ENCODE peak calls at places on chromosomes 4 and X, in nine cellular contexts. X is KBM-7; W is BJ; Q is stimulated activated CD4-positive, alpha-beta T cell treated with anti-CD3 and anti-CD28 coated beads, Interleukin-12 subunit alpha, Interleukin-12 subunit beta, amount 100 ng/mL, for 4 hours; T is RKO; H is prostate gland; U is ovary; N is HEK293T; B is NCI-H748 treated with DMSO at 0.1 percent for 48 hours. R is an unnamed sample.

GRCh38 chr4:1300466-1301455 is 11.1 kb downstream of the MAEA start:
- DNase-seq in B (no peak), X (no peak), U (no peak), N (no peak), W (no peak), T (no peak), H (no peak), Q (no peak), R (peak)

GRCh38 chrX:16589211-16589610 is 60.7 kb upstream of the S100G start:
- DNase-seq in W (no peak), U (no peak), H (no peak), N (no peak), B (no peak), X (no peak), T (peak), Q (no peak), R (no peak)

GRCh38 chr4:120857312-120857711 is 65.2 kb downstream of the PRDM5 start:
- DNase-seq in T (no peak), U (no peak), Q (no peak), H (no peak), X (no peak), N (no peak), B (no peak), W (no peak), R (no peak)

GRCh38 chrX:11412715-11413623 is 119.8 kb downstream of the AMELX start:
- DNase-seq in W (no peak), X (no peak), U (no peak), T (no peak), N (no peak), B (no peak), H (no peak), Q (no peak), R (no peak)

GRCh38 chr4:65661469-65661868 is 8.8 kb downstream of the EPHA5 start:
- DNase-seq in N (no peak), H (peak), X (no peak), Q (no peak), B (no peak), W (no peak), T (no peak), U (no peak), R (no peak)

GRCh38 chrX:46125139-46125538 is 420.1 kb downstream of the ZNF674 start:
- DNase-seq in U (no peak), X (peak), H (no peak), T (no peak), N (no peak), Q (no peak), W (no peak), B (no peak), R (no peak)

GRCh38 chr4:51843309-51844156 is 580 bp downstream of the DCUN1D4 start:
- DNase-seq in W (no peak), Q (peak), U (peak), T (peak), B (no peak), N (no peak), H (peak), X (peak), R (no peak)

GRCh38 chrX:119647552-119648420 is 41.6 kb upstream of the NKRF start:
- DNase-seq in B (no peak), X (no peak), N (no peak), H (no peak), Q (peak), U (no peak), W (no peak), T (no peak), R (no peak)

GRCh38 chr4:86367577-86367976 is 7.7 kb upstream of the MAPK10 start:
- DNase-seq in T (no peak), N (no peak), X (no peak), Q (no peak), W (no peak), H (no peak), B (no peak), U (no peak), R (no peak)

GRCh38 chr4:54542119-54542438 is 115.7 kb upstream of the KIT start:
- DNase-seq in N (no peak), W (no peak), U (no peak), T (no peak), B (no peak), X (no peak), H (no peak), Q (no peak), R (no peak)

GRCh38 chr4:124708517-124709300 is 3.8 kb downstream of the ANKRD50 start:
- DNase-seq in T (peak), B (no peak), X (peak), U (no peak), W (no peak), H (no peak), Q (no peak), N (no peak), R (no peak)

GRCh38 chr4:53959373-53959772 is 105.0 kb downstream of the CHIC2 start:
- DNase-seq in T (no peak), Q (no peak), U (no peak), H (no peak), B (no peak), X (no peak), W (no peak), N (no peak), R (no peak)

GRCh38 chrX:67612231-67612630 is 68.4 kb downstream of the AR start:
- DNase-seq in H (no peak), T (no peak), U (no peak), W (no peak), N (no peak), X (no peak), Q (no peak), B (no peak), R (no peak)

GRCh38 chr4:94500696-94501095 is 49.0 kb downstream of the PDLIM5 start:
- DNase-seq in N (no peak), Q (no peak), W (no peak), U (no peak), B (no peak), X (no peak), H (no peak), T (no peak), R (no peak)

GRCh38 chr4:26021417-26022345 is 107.7 kb downstream of the SMIM20 start:
- DNase-seq in H (no peak), X (no peak), T (no peak), U (no peak), B (no peak), W (no peak), Q (no peak), N (no peak), R (no peak)

GRCh38 chr4:1557221-1557597 is 126.9 kb downstream of the FAM53A start:
- DNase-seq in B (no peak), X (no peak), Q (no peak), T (no peak), N (no peak), W (no peak), H (no peak), U (no peak), R (no peak)

GRCh38 chr4:183431614-183432013 is 12.8 kb upstream of the CDKN2AIP start:
- DNase-seq in U (no peak), H (no peak), X (no peak), B (no peak), T (no peak), W (no peak), Q (no peak), N (no peak), R (no peak)

GRCh38 chr4:56976878-56977320 is 507 bp downstream of the NOA1 start:
- DNase-seq in H (peak), U (peak), Q (peak), B (no peak), T (peak), N (peak), W (no peak), X (no peak), R (no peak)

GRCh38 chr4:86892639-86892965 is 380 bp upstream of the C4orf36 start:
- DNase-seq in H (no peak), U (no peak), X (no peak), T (no peak), Q (no peak), N (no peak), B (no peak), W (no peak), R (no peak)

GRCh38 chr4:47831026-47831689 is 6.7 kb downstream of the CORIN start:
- DNase-seq in X (no peak), U (no peak), T (no peak), B (no peak), N (no peak), H (no peak), W (no peak), Q (no peak), R (no peak)

GRCh38 chrX:136636121-136636520 is 11.8 kb upstream of the CD40LG start:
- DNase-seq in U (no peak), Q (no peak), B (no peak), N (no peak), X (no peak), W (no peak), T (no peak), H (no peak), R (no peak)

GRCh38 chr4:125519376-125520171 is 204.8 kb downstream of the FAT4 start:
- DNase-seq in B (no peak), W (no peak), T (no peak), X (no peak), U (no peak), H (no peak), N (no peak), Q (no peak), R (no peak)

GRCh38 chr4:27807207-27807606 is 946.6 kb downstream of the STIM2 start:
- DNase-seq in T (no peak), H (no peak), N (no peak), U (no peak), B (no peak), Q (no peak), W (no peak), X (no peak), R (peak)

GRCh38 chrX:135543924-135544323 is 23.5 kb downstream of the INTS6L start:
- DNase-seq in B (no peak), Q (no peak), X (peak), H (no peak), W (no peak), T (no peak), N (no peak), U (no peak), R (no peak)

GRCh38 chrX:139194571-139195280 is 335.8 kb upstream of the F9 start:
- DNase-seq in B (peak), W (no peak), H (peak), Q (no peak), T (no peak), N (no peak), U (no peak), X (peak), R (no peak)

GRCh38 chr4:8699479-8700145 is 107.0 kb downstream of the CPZ start:
- DNase-seq in Q (no peak), T (no peak), B (no peak), N (no peak), X (no peak), U (peak), W (no peak), H (no peak), R (no peak)

GRCh38 chr4:119663160-119663788 is 34.7 kb upstream of the PDE5A start:
- DNase-seq in W (no peak), H (no peak), U (no peak), X (no peak), T (no peak), Q (no peak), N (no peak), B (no peak), R (no peak)

GRCh38 chrX:15664487-15665444 is at the start of gene CLTRN:
- DNase-seq in B (no peak), T (no peak), Q (no peak), N (no peak), U (no peak), X (no peak), W (no peak), H (no peak), R (no peak)

GRCh38 chr4:7238300-7238960 is 46.1 kb downstream of the SORCS2 start:
- DNase-seq in N (no peak), X (no peak), H (no peak), Q (no peak), W (no peak), T (peak), B (no peak), U (no peak), R (no peak)

GRCh38 chr4:2946812-2947600 is 16.2 kb downstream of the NOP14 start:
- DNase-seq in B (no peak), U (peak), H (no peak), T (no peak), X (no peak), W (no peak), N (no peak), Q (no peak), R (no peak)

GRCh38 chrX:48894891-48895290 is 2.7 kb downstream of the TIMM17B start:
- DNase-seq in W (no peak), B (no peak), X (no peak), U (no peak), Q (no peak), N (no peak), H (no peak), T (no peak), R (no peak)

GRCh38 chrX:39670281-39670680 is 427.5 kb downstream of the BCOR start:
- DNase-seq in W (no peak), U (no peak), X (no peak), N (no peak), Q (no peak), T (no peak), H (no peak), B (no peak), R (no peak)

GRCh38 chr4:132827522-132827921 is 321.6 kb upstream of the PCDH10 start:
- DNase-seq in B (no peak), N (no peak), T (no peak), X (no peak), H (no peak), W (no peak), Q (no peak), U (no peak), R (no peak)

GRCh38 chr4:80197601-80198444 is 520 bp downstream of the PRDM8 start:
- DNase-seq in N (peak), T (no peak), H (no peak), B (peak), W (no peak), X (no peak), U (no peak), Q (peak), R (no peak)

GRCh38 chrX:6225307-6226052 is 3.2 kb downstream of the NLGN4X start:
- DNase-seq in W (no peak), T (no peak), N (no peak), B (no peak), H (no peak), Q (no peak), U (no peak), X (no peak), R (no peak)

GRCh38 chr4:159410076-159410777 is 307.3 kb downstream of the RAPGEF2 start:
- DNase-seq in Q (no peak), B (no peak), T (no peak), N (no peak), X (no peak), U (no peak), W (no peak), H (no peak), R (no peak)

GRCh38 chrX:48945517-48946348 is 11.7 kb downstream of the OTUD5 start:
- DNase-seq in Q (peak), T (peak), N (peak), W (no peak), U (peak), X (peak), B (peak), H (peak), R (no peak)

GRCh38 chrX:54798137-54798536 is at the start of gene ITIH6:
- DNase-seq in U (no peak), H (no peak), T (no peak), X (no peak), W (no peak), N (no peak), Q (no peak), B (no peak), R (no peak)

GRCh38 chr4:170610464-170610863 is 520.7 kb upstream of the AADAT start:
- DNase-seq in Q (no peak), H (no peak), U (no peak), W (no peak), N (no peak), T (no peak), B (no peak), X (no peak), R (no peak)

GRCh38 chrX:149510386-149510785 is 5.3 kb upstream of the IDS start:
- DNase-seq in U (no peak), B (no peak), W (no peak), T (no peak), X (peak), Q (no peak), N (no peak), H (no peak), R (no peak)

R was measured in non-pigmented ciliary epithelial cell.